ENCODE peak calls at places on chromosomes 7 and 10, in four cellular contexts. T, L, K and W are unnamed samples.

GRCh38 chr7:81036871-81037270 is 118.0 kb upstream of the SEMA3C start:
- DNase-seq in K (no peak), T (no peak), L (no peak), W (no peak)

GRCh38 chr7:152402384-152403250 is 33.2 kb downstream of the KMT2C start:
- DNase-seq in T (no peak), K (no peak), L (no peak), W (no peak)

GRCh38 chr7:142897691-142898090 is 12.1 kb upstream of the TRPV6 start:
- DNase-seq in T (no peak), K (no peak), L (no peak), W (no peak)

GRCh38 chr10:57294698-57295097 is 933.6 kb upstream of the ZWINT start:
- DNase-seq in K (no peak), T (no peak), L (no peak), W (no peak)

GRCh38 chr10:90939125-90939524 is 18.2 kb upstream of the ANKRD1 start:
- DNase-seq in K (no peak), L (no peak), T (no peak), W (no peak)

GRCh38 chr10:84348860-84349259 is 20.5 kb downstream of the CCSER2 start:
- DNase-seq in T (no peak), K (no peak), L (no peak), W (no peak)

GRCh38 chr10:92200564-92200963 is 90.3 kb downstream of the CPEB3 start:
- DNase-seq in T (no peak), K (no peak), L (no peak), W (no peak)

GRCh38 chr7:29807179-29807841 is 1.0 kb downstream of the WIPF3 start:
- DNase-seq in L (no peak), K (peak; percentile 58), T (no peak), W (no peak)

GRCh38 chr7:102432476-102433318 is 678 bp upstream of the ORAI2 start:
- DNase-seq in T (peak; percentile 64), K (peak; percentile 33), L (no peak), W (no peak)

GRCh38 chr7:36819639-36820038 is 95.3 kb upstream of the AOAH start:
- DNase-seq in L (no peak), T (no peak), K (no peak), W (no peak)

GRCh38 chr10:19663344-19663743 is 152.9 kb upstream of the PLXDC2 start:
- DNase-seq in K (no peak), T (no peak), L (no peak), W (no peak)

GRCh38 chr10:89306019-89306418 is 4.2 kb downstream of the IFIT2 start:
- DNase-seq in L (no peak), T (no peak), K (no peak), W (no peak)

GRCh38 chr7:44307301-44307900 is 18.0 kb downstream of the CAMK2B start:
- DNase-seq in T (no peak), K (no peak), L (peak; percentile 45), W (no peak)
- TF ChIP-seq CTCF in T (no peak), K (no peak), L (peak; percentile 60), W (no peak)

GRCh38 chr7:151339651-151340377 is 1.8 kb upstream of the NUB1 start:
- DNase-seq in L (no peak), K (no peak), T (no peak), W (no peak)
- TF ChIP-seq CTCF in L (no peak), K (no peak), T (no peak), W (no peak)

DNA sequence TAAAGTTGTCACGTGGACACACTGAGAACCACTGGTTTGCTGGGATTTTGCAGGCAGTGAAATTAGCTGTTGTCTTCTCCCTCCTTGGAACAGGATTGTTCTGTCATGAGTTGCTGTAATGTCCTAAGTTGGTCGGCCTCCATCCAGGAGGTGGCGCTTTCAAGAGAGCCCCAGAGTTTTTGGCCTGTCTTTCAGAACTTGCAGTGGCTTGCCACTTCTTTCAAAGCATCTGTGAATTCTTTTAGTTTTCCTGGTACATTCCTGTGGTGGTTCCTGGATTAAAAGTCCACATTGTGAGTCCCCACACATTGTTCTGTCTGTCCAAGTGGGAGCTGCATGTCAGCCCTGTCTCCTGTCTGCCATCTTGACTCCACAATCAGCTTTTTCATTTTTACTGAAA is 133.8 kb downstream of the PON1 start:
- DNase-seq in L (no peak), T (no peak), K (no peak), W (no peak)
- TF ChIP-seq CTCF in L (peak; percentile 2), T (no peak), K (no peak), W (no peak)

GRCh38 chr10:865257-865656 is 66.2 kb downstream of the LARP4B start:
- DNase-seq in K (no peak), T (no peak), L (no peak), W (no peak)
- TF ChIP-seq CTCF in K (no peak), T (no peak), L (no peak), W (no peak)